ENCODE peak calls at places on chromosomes 12 and 14, in seven cellular contexts. S is dorsolateral prefrontal cortex, O is mucosa of descending colon, Z is GM10248, Q is WTC11, U is epithelial cell of proximal tubule, P is A549. D is an unnamed sample.

GRCh38 chr12:56590237-56590830 is 39.8 kb downstream of the BAZ2A start:
- DNase-seq in S (no peak), O (no peak), Z (peak), Q (peak), U (no peak), P (no peak), D (no peak)

GRCh38 chr14:54108481-54109471 is 152.2 kb upstream of the BMP4 start:
- DNase-seq in S (no peak), O (no peak), Z (no peak), Q (no peak), U (peak), P (no peak), D (peak)

GRCh38 chr14:46417066-46417465 is 234.5 kb downstream of the RPL10L start:
- DNase-seq in S (no peak), O (no peak), Z (no peak), Q (no peak), U (no peak), P (no peak), D (no peak)

GRCh38 chr12:114241973-114242434 is 163.9 kb downstream of the TBX5 start:
- DNase-seq in S (no peak), O (no peak), Z (no peak), Q (no peak), U (no peak), P (no peak), D (no peak)

GRCh38 chr14:68941820-68942219 is 37.3 kb downstream of the ACTN1 start:
- DNase-seq in S (no peak), O (no peak), Z (no peak), Q (peak), U (peak), P (peak), D (peak)

GRCh38 chr14:76323331-76324050 is 52.4 kb upstream of the ESRRB start:
- DNase-seq in S (no peak), O (no peak), Z (no peak), Q (no peak), U (no peak), P (no peak), D (no peak)

GRCh38 chr12:11446372-11446771 is 51.0 kb upstream of the PRB2 start:
- DNase-seq in S (no peak), O (no peak), Z (no peak), Q (no peak), U (no peak), P (no peak), D (no peak)

GRCh38 chr14:66638688-66639087 is 130.7 kb downstream of the GPHN start:
- DNase-seq in S (no peak), O (no peak), Z (no peak), Q (no peak), U (no peak), P (no peak), D (no peak)

GRCh38 chr12:105640780-105641179 is 310.3 kb downstream of the C12orf75 start:
- DNase-seq in S (no peak), O (no peak), Z (no peak), Q (no peak), U (no peak), P (no peak), D (no peak)

GRCh38 chr14:105335735-105336476 is 21.4 kb downstream of the PACS2 start:
- DNase-seq in S (no peak), O (no peak), Z (no peak), Q (no peak), U (no peak), P (no peak), D (no peak)

GRCh38 chr14:78278464-78278863 is 108.3 kb downstream of the NRXN3 start:
- DNase-seq in S (no peak), O (no peak), Z (no peak), Q (no peak), U (no peak), P (no peak), D (no peak)

GRCh38 chr12:93314177-93314497 is 63.6 kb upstream of the NUDT4 start:
- DNase-seq in S (no peak), O (no peak), Z (no peak), Q (no peak), U (no peak), P (no peak), D (no peak)

GRCh38 chr12:96403870-96404269 is 3.6 kb upstream of the CDK17 start:
- DNase-seq in S (no peak), O (no peak), Z (no peak), Q (no peak), U (no peak), P (no peak), D (no peak)

GRCh38 chr12:55906056-55906455 is 21.6 kb downstream of the PYM1 start:
- DNase-seq in S (no peak), O (no peak), Z (no peak), Q (no peak), U (no peak), P (no peak), D (no peak)

GRCh38 chr12:57276935-57277563 is 26.1 kb upstream of the STAC3 start:
- DNase-seq in S (no peak), O (peak), Z (no peak), Q (peak), U (no peak), P (peak), D (no peak)

GRCh38 chr12:124386059-124386458 is 91.2 kb downstream of the RFLNA start:
- DNase-seq in S (no peak), O (no peak), Z (no peak), Q (no peak), U (no peak), P (no peak), D (no peak)

GRCh38 chr12:117022465-117022864 is 76.8 kb downstream of the TESC start:
- DNase-seq in S (peak), O (no peak), Z (no peak), Q (no peak), U (no peak), P (no peak), D (no peak)

GRCh38 chr12:18643673-18644072 is 94.1 kb downstream of the PLCZ1 start:
- DNase-seq in S (no peak), O (peak), Z (no peak), Q (no peak), U (no peak), P (no peak), D (no peak)

GRCh38 chr12:55929306-55929791 is 1.6 kb upstream of the DGKA start:
- DNase-seq in S (no peak), O (peak), Z (peak), Q (no peak), U (no peak), P (no peak), D (no peak)

GRCh38 chr14:39094515-39094914 is 8.5 kb downstream of the SEC23A start:
- DNase-seq in S (no peak), O (no peak), Z (no peak), Q (no peak), U (no peak), P (no peak), D (no peak)

GRCh38 chr14:61197416-61197815 is 83.7 kb downstream of the TMEM30B start:
- DNase-seq in S (no peak), O (no peak), Z (no peak), Q (no peak), U (no peak), P (no peak), D (no peak)

GRCh38 chr12:96240656-96241055 is 46.5 kb downstream of the ELK3 start:
- DNase-seq in S (no peak), O (no peak), Z (no peak), Q (no peak), U (no peak), P (no peak), D (no peak)

GRCh38 chr14:79411403-79412174 is 799.7 kb downstream of the DIO2 start:
- DNase-seq in S (no peak), O (no peak), Z (no peak), Q (no peak), U (no peak), P (no peak), D (no peak)

GRCh38 chr12:71432936-71433335 is 6.7 kb upstream of the LGR5 start:
- DNase-seq in S (no peak), O (no peak), Z (no peak), Q (no peak), U (no peak), P (no peak), D (no peak)

GRCh38 chr12:16417058-16417457 is 69.6 kb downstream of the MGST1 start:
- DNase-seq in S (no peak), O (no peak), Z (no peak), Q (no peak), U (no peak), P (no peak), D (no peak)

GRCh38 chr12:26339976-26340375 is 144.6 kb downstream of the SSPN start:
- DNase-seq in S (no peak), O (no peak), Z (no peak), Q (no peak), U (no peak), P (no peak), D (no peak)

GRCh38 chr14:85565862-85566296 is 35.9 kb downstream of the FLRT2 start:
- DNase-seq in S (no peak), O (no peak), Z (no peak), Q (no peak), U (peak), P (no peak), D (no peak)

GRCh38 chr14:95248422-95248821 is 71.3 kb downstream of the CLMN start:
- DNase-seq in S (no peak), O (no peak), Z (no peak), Q (no peak), U (no peak), P (peak), D (no peak)

GRCh38 chr14:64561631-64562030 is 11.9 kb downstream of the PPP1R36 start:
- DNase-seq in S (no peak), O (no peak), Z (no peak), Q (no peak), U (no peak), P (no peak), D (no peak)

GRCh38 chr12:6752181-6752930 is 585 bp downstream of the MLF2 start:
- DNase-seq in S (no peak), O (peak), Z (peak), Q (peak), U (no peak), P (peak), D (no peak)
- TF ChIP-seq CTCF in S (peak), O (no peak), Z (no peak), Q (no peak), U (peak), P (peak), D (peak)

DNA sequence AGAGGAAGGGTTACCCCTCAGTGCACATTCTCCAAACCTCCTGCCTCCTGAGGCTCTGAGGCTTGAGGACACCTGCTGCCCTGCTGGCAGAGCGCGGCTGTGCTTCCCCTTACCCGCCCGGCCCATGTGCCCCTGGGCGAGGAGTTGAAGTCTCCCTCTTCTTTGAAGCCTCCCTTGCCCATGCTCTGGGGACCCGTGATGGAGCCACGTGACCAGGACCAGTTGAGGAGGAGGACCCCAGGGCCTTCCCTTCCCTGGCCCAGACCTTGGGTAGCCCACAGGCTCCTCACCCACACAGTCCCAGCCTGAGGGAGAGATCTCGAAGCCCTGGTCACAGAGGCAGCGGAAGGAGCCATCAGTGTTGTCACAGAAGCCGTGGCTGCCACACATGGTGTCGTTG is 12.8 kb downstream of the ISCA2 start:
- DNase-seq in S (no peak), O (no peak), Z (no peak), Q (no peak), U (no peak), P (no peak), D (no peak)
- TF ChIP-seq CTCF in S (no peak), O (no peak), Z (no peak), Q (no peak), U (no peak), P (no peak), D (no peak)

DNA sequence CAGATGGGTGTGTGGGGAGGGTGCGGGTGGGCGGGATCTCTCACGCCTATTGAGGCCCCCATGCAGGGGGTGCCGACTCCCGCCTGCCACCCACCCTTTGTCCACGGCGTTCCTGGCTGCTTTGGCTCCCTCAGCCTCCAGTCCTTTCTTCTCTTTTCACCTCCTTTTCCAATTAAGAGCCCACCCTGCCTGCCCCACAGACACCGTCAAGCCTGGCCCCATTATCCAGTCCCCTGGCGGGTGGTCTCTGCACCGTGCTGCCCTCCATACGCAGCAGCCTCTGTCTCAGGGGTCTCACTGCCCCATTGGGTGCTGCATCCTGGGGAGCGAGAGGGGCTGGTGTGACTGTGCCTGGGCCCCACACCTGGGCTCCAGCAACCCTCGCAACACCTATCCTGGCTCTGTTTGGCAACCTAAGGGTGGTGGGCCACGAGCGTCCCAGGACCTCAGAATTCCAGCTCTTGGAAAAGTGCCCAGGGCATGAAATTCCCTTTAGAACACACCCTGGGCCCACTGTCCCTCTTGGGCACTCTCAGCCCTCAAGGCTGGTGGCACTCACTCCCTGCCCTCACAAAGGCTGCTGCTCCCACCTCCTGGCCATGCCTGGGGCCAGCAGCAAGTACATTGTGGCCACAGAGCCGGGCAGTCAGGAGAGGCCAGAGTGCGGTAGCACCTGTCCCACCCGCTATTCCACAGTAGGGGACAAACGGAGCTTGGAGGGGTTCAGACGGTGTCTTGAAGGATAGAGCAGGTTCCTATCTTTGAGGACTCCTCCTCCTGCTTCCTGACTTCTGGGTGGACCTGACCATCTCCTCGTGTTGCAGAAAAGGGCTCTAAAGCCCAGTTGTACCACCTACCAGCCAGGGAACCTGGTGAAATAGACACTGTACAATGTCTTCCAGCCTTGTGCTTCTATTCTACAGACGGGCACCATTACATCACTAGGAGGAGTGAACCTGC is 114.1 kb downstream of the KIF26A start:
- DNase-seq in S (no peak), O (no peak), Z (no peak), Q (no peak), U (no peak), P (no peak), D (no peak)
- TF ChIP-seq CTCF in S (no peak), O (no peak), Z (no peak), Q (no peak), U (no peak), P (no peak), D (no peak)

GRCh38 chr12:22231836-22232235 is 102.7 kb downstream of the ST8SIA1 start:
- DNase-seq in S (no peak), O (no peak), Z (no peak), Q (no peak), U (no peak), P (peak), D (no peak)
- TF ChIP-seq CTCF in S (no peak), O (no peak), Z (no peak), Q (no peak), U (peak), P (no peak), D (peak)